ENCODE peak calls at places on chromosomes 16 and 17, in ten cellular contexts. T, W, O, K, V, R, Q, N, A and F are unnamed samples.

GRCh38 chr17:58492238-58493121 is 4.3 kb upstream of the HSF5 start:
- DNase-seq in T (no peak), W (no peak), O (no peak), K (no peak), V (no peak), R (no peak), Q (no peak), N (no peak), A (no peak), F (no peak)

GRCh38 chr16:30949655-30950515 is 1.0 kb downstream of the ORAI3 start:
- DNase-seq in T (peak), W (peak), O (no peak), K (peak), V (peak), R (no peak), Q (no peak), N (peak), A (peak), F (peak)

GRCh38 chr17:64992325-64992802 is 64.2 kb downstream of the GNA13 start:
- DNase-seq in T (peak), W (no peak), O (no peak), K (peak), V (peak), R (no peak), Q (no peak), N (no peak), A (no peak), F (peak)

GRCh38 chr16:56960681-56961281 is 969 bp upstream of the CETP start:
- DNase-seq in T (no peak), W (no peak), O (peak), K (peak), V (no peak), R (no peak), Q (no peak), N (no peak), A (peak), F (no peak)

GRCh38 chr16:56227936-56228335 is 36.6 kb downstream of the GNAO1 start:
- DNase-seq in T (no peak), W (no peak), O (no peak), K (no peak), V (no peak), R (no peak), Q (no peak), N (no peak), A (no peak), F (no peak)

GRCh38 chr17:74981979-74982662 is 5.3 kb upstream of the CDR2L start:
- DNase-seq in T (peak), W (no peak), O (peak), K (peak), V (peak), R (peak), Q (peak), N (peak), A (peak), F (no peak)

GRCh38 chr17:81349397-81350319 is 45.6 kb upstream of the BAHCC1 start:
- DNase-seq in T (no peak), W (no peak), O (peak), K (no peak), V (no peak), R (no peak), Q (no peak), N (no peak), A (no peak), F (no peak)

GRCh38 chr17:64771980-64772844 is 110.1 kb upstream of the SMURF2 start:
- DNase-seq in T (no peak), W (no peak), O (no peak), K (no peak), V (no peak), R (no peak), Q (no peak), N (no peak), A (no peak), F (peak)

GRCh38 chr17:45021607-45022287 is 29.7 kb downstream of the DCAKD start:
- DNase-seq in T (peak), W (no peak), O (peak), K (peak), V (peak), R (peak), Q (peak), N (peak), A (peak), F (peak)

GRCh38 chr16:68760671-68761275 is 23.7 kb downstream of the CDH1 start:
- DNase-seq in T (peak), W (no peak), O (no peak), K (no peak), V (peak), R (no peak), Q (peak), N (no peak), A (no peak), F (no peak)

GRCh38 chr17:59706900-59707181 is 389 bp downstream of the PTRH2 start:
- DNase-seq in T (no peak), W (no peak), O (no peak), K (no peak), V (no peak), R (no peak), Q (no peak), N (no peak), A (no peak), F (no peak)

GRCh38 chr16:64092284-64092683 is 1029.6 kb downstream of the CDH11 start:
- DNase-seq in T (peak), W (no peak), O (no peak), K (no peak), V (peak), R (no peak), Q (no peak), N (no peak), A (no peak), F (no peak)

GRCh38 chr17:75289832-75290337 is 652 bp upstream of the SLC25A19 start:
- DNase-seq in T (peak), W (no peak), O (peak), K (peak), V (peak), R (no peak), Q (peak), N (no peak), A (peak), F (peak)

GRCh38 chr17:50630524-50631194 is 4.0 kb upstream of the ABCC3 start:
- DNase-seq in T (peak), W (no peak), O (no peak), K (peak), V (peak), R (peak), Q (peak), N (no peak), A (peak), F (peak)

GRCh38 chr17:33674685-33675084 is 381.6 kb upstream of the ASIC2 start:
- DNase-seq in T (peak), W (peak), O (peak), K (peak), V (peak), R (peak), Q (no peak), N (no peak), A (peak), F (peak)

GRCh38 chr17:39632153-39632941 is 4.6 kb upstream of the STARD3 start:
- DNase-seq in T (no peak), W (no peak), O (no peak), K (peak), V (no peak), R (no peak), Q (no peak), N (no peak), A (no peak), F (no peak)